ENCODE peak calls at places on chromosomes 13 and 19, in eight cellular contexts. One of them, this sample, is unnamed.

GRCh38 chr19:38107129-38107528 is 116.9 kb downstream of the DPF1 start:
- DNase-seq in lower leg skin: no peak
- DNase-seq in left ventricle myocardium inferior: no peak
- DNase-seq in HFF-Myc: no peak
- DNase-seq in hepatocyte: no peak
- DNase-seq in epithelial cell of esophagus: no peak
- DNase-seq in AG10803: no peak
- DNase-seq in esophagus squamous epithelium: no peak
- DNase-seq in this sample: no peak

GRCh38 chr13:78787189-78787588 is 128.2 kb upstream of the OBI1 start:
- DNase-seq in esophagus squamous epithelium: no peak
- DNase-seq in lower leg skin: no peak
- DNase-seq in epithelial cell of esophagus: no peak
- DNase-seq in left ventricle myocardium inferior: peak; percentile 14
- DNase-seq in hepatocyte: no peak
- DNase-seq in HFF-Myc: no peak
- DNase-seq in AG10803: no peak
- DNase-seq in this sample: peak; percentile 22

GRCh38 chr13:32811297-32811800 is 204.9 kb upstream of the KL start:
- DNase-seq in esophagus squamous epithelium: no peak
- DNase-seq in epithelial cell of esophagus: peak; percentile 67
- DNase-seq in lower leg skin: no peak
- DNase-seq in AG10803: peak; percentile 55
- DNase-seq in HFF-Myc: peak; percentile 51
- DNase-seq in left ventricle myocardium inferior: no peak
- DNase-seq in hepatocyte: peak; percentile 44
- DNase-seq in this sample: peak; percentile 41

GRCh38 chr19:43755256-43755801 is 567 bp upstream of the SMG9 start:
- DNase-seq in esophagus squamous epithelium: no peak
- DNase-seq in hepatocyte: peak; percentile 87
- DNase-seq in AG10803: peak; percentile 61
- DNase-seq in left ventricle myocardium inferior: peak; percentile 87
- DNase-seq in HFF-Myc: no peak
- DNase-seq in lower leg skin: peak; percentile 72
- DNase-seq in epithelial cell of esophagus: peak; percentile 69
- DNase-seq in this sample: peak; percentile 66

GRCh38 chr13:31951215-31951678 is 80.3 kb upstream of the FRY start:
- DNase-seq in AG10803: peak; percentile 74
- DNase-seq in left ventricle myocardium inferior: peak; percentile 65
- DNase-seq in hepatocyte: peak; percentile 57
- DNase-seq in esophagus squamous epithelium: peak; percentile 8
- DNase-seq in HFF-Myc: peak; percentile 29
- DNase-seq in epithelial cell of esophagus: peak; percentile 79
- DNase-seq in lower leg skin: peak; percentile 63
- DNase-seq in this sample: no peak

GRCh38 chr19:18023596-18024212 is 15.7 kb downstream of the ARRDC2 start:
- DNase-seq in hepatocyte: no peak
- DNase-seq in HFF-Myc: no peak
- DNase-seq in lower leg skin: peak; percentile 90
- DNase-seq in left ventricle myocardium inferior: peak; percentile 92
- DNase-seq in esophagus squamous epithelium: peak; percentile 45
- DNase-seq in AG10803: peak; percentile 39
- DNase-seq in epithelial cell of esophagus: no peak
- DNase-seq in this sample: peak; percentile 46

GRCh38 chr13:51282322-51282721 is 57.2 kb upstream of the SERPINE3 start:
- DNase-seq in hepatocyte: no peak
- DNase-seq in lower leg skin: no peak
- DNase-seq in left ventricle myocardium inferior: peak; percentile 57
- DNase-seq in AG10803: no peak
- DNase-seq in esophagus squamous epithelium: no peak
- DNase-seq in HFF-Myc: no peak
- DNase-seq in epithelial cell of esophagus: no peak
- DNase-seq in this sample: no peak

GRCh38 chr19:11091343-11092153 is 2.3 kb downstream of the LDLR start:
- DNase-seq in HFF-Myc: peak; percentile 82
- DNase-seq in hepatocyte: peak; percentile 79
- DNase-seq in epithelial cell of esophagus: peak; percentile 97
- DNase-seq in lower leg skin: peak; percentile 81
- DNase-seq in AG10803: peak; percentile 96
- DNase-seq in esophagus squamous epithelium: no peak
- DNase-seq in left ventricle myocardium inferior: no peak
- DNase-seq in this sample: peak; percentile 94

GRCh38 chr13:59970847-59971246 is 192.9 kb downstream of the DIAPH3 start:
- DNase-seq in lower leg skin: no peak
- DNase-seq in hepatocyte: no peak
- DNase-seq in left ventricle myocardium inferior: no peak
- DNase-seq in epithelial cell of esophagus: no peak
- DNase-seq in AG10803: no peak
- DNase-seq in HFF-Myc: no peak
- DNase-seq in esophagus squamous epithelium: no peak
- DNase-seq in this sample: no peak

GRCh38 chr13:38763446-38764381 is 76.8 kb downstream of the FREM2 start:
- DNase-seq in hepatocyte: peak; percentile 68
- DNase-seq in HFF-Myc: peak; percentile 10
- DNase-seq in left ventricle myocardium inferior: no peak
- DNase-seq in lower leg skin: no peak
- DNase-seq in esophagus squamous epithelium: no peak
- DNase-seq in epithelial cell of esophagus: peak; percentile 55
- DNase-seq in AG10803: peak; percentile 42
- DNase-seq in this sample: peak; percentile 43

GRCh38 chr13:94595006-94595942 is 678 bp downstream of the TGDS start:
- DNase-seq in lower leg skin: no peak
- DNase-seq in HFF-Myc: no peak
- DNase-seq in epithelial cell of esophagus: peak; percentile 34
- DNase-seq in left ventricle myocardium inferior: no peak
- DNase-seq in AG10803: peak; percentile 17
- DNase-seq in esophagus squamous epithelium: no peak
- DNase-seq in hepatocyte: peak; percentile 34
- DNase-seq in this sample: peak; percentile 7

GRCh38 chr13:55577082-55577846 is 1563.5 kb upstream of the PRR20A start:
- DNase-seq in AG10803: no peak
- DNase-seq in esophagus squamous epithelium: no peak
- DNase-seq in epithelial cell of esophagus: no peak
- DNase-seq in left ventricle myocardium inferior: no peak
- DNase-seq in lower leg skin: no peak
- DNase-seq in hepatocyte: no peak
- DNase-seq in HFF-Myc: no peak
- DNase-seq in this sample: no peak

GRCh38 chr19:10871711-10872550 is 578 bp downstream of the CARM1 start:
- DNase-seq in left ventricle myocardium inferior: peak; percentile 52
- DNase-seq in hepatocyte: peak; percentile 70
- DNase-seq in lower leg skin: peak; percentile 53
- DNase-seq in esophagus squamous epithelium: no peak
- DNase-seq in HFF-Myc: no peak
- DNase-seq in AG10803: no peak
- DNase-seq in epithelial cell of esophagus: peak; percentile 24
- DNase-seq in this sample: no peak

GRCh38 chr13:21436582-21436981 is 22.5 kb downstream of the ZDHHC20 start:
- DNase-seq in left ventricle myocardium inferior: no peak
- DNase-seq in esophagus squamous epithelium: no peak
- DNase-seq in lower leg skin: no peak
- DNase-seq in HFF-Myc: no peak
- DNase-seq in epithelial cell of esophagus: peak; percentile 16
- DNase-seq in hepatocyte: no peak
- DNase-seq in AG10803: no peak
- DNase-seq in this sample: no peak

GRCh38 chr13:21435231-21435630 is 23.9 kb downstream of the ZDHHC20 start:
- DNase-seq in left ventricle myocardium inferior: no peak
- DNase-seq in hepatocyte: no peak
- DNase-seq in esophagus squamous epithelium: no peak
- DNase-seq in epithelial cell of esophagus: no peak
- DNase-seq in HFF-Myc: no peak
- DNase-seq in lower leg skin: no peak
- DNase-seq in AG10803: no peak
- DNase-seq in this sample: no peak

GRCh38 chr13:21434588-21434987 is 24.5 kb downstream of the ZDHHC20 start:
- DNase-seq in esophagus squamous epithelium: no peak
- DNase-seq in epithelial cell of esophagus: peak; percentile 10
- DNase-seq in left ventricle myocardium inferior: no peak
- DNase-seq in hepatocyte: no peak
- DNase-seq in lower leg skin: no peak
- DNase-seq in AG10803: no peak
- DNase-seq in HFF-Myc: no peak
- DNase-seq in this sample: no peak

GRCh38 chr13:21435710-21436151 is 23.4 kb downstream of the ZDHHC20 start:
- DNase-seq in esophagus squamous epithelium: no peak
- DNase-seq in lower leg skin: peak; percentile 79
- DNase-seq in left ventricle myocardium inferior: peak; percentile 31
- DNase-seq in AG10803: peak; percentile 86
- DNase-seq in HFF-Myc: peak; percentile 35
- DNase-seq in epithelial cell of esophagus: peak; percentile 91
- DNase-seq in hepatocyte: peak; percentile 53
- DNase-seq in this sample: peak; percentile 78
- H3K4me3 ChIP-seq in esophagus squamous epithelium: no peak overlapping the region
- H3K4me3 ChIP-seq in lower leg skin: no peak overlapping the region
- H3K4me3 ChIP-seq in left ventricle myocardium inferior: peak overlapping the region; percentile 32
- H3K4me3 ChIP-seq in AG10803: peak overlapping the region; percentile 42
- H3K4me3 ChIP-seq in HFF-Myc: no peak overlapping the region
- H3K4me3 ChIP-seq in epithelial cell of esophagus: no peak overlapping the region
- H3K4me3 ChIP-seq in hepatocyte: no peak overlapping the region
- H3K4me3 ChIP-seq in this sample: no peak overlapping the region

GRCh38 chr19:1262687-1263123 is 6.4 kb upstream of the CIRBP start:
- DNase-seq in HFF-Myc: no peak
- DNase-seq in AG10803: no peak
- DNase-seq in esophagus squamous epithelium: no peak
- DNase-seq in epithelial cell of esophagus: no peak
- DNase-seq in left ventricle myocardium inferior: no peak
- DNase-seq in hepatocyte: no peak
- DNase-seq in lower leg skin: no peak
- DNase-seq in this sample: no peak
- H3K4me3 ChIP-seq in HFF-Myc: peak overlapping the region; percentile 70
- H3K4me3 ChIP-seq in AG10803: no peak overlapping the region
- H3K4me3 ChIP-seq in esophagus squamous epithelium: peak overlapping the region; percentile 71
- H3K4me3 ChIP-seq in epithelial cell of esophagus: peak overlapping the region; percentile 68
- H3K4me3 ChIP-seq in left ventricle myocardium inferior: peak overlapping the region; percentile 75
- H3K4me3 ChIP-seq in hepatocyte: no peak overlapping the region
- H3K4me3 ChIP-seq in lower leg skin: no peak overlapping the region
- H3K4me3 ChIP-seq in this sample: no peak overlapping the region

DNA sequence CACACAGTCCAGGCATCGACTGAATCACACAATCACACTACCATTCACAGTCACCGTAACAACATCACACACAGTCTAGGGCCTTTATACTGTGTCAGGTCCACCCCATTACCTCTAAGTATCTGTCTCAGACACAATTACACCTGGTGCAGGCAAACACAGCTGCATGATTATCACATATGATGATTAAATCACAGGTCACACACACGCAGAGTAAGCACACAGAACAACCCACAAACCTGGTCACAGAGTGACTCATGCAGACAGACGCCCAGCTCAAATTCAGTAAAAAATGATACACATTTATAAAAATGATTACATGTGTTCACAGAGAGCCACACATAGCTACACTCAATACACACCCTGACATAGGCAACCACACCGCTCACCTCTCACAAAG is 1.2 kb upstream of the ZSCAN22 start:
- DNase-seq in HFF-Myc: no peak
- DNase-seq in hepatocyte: no peak
- DNase-seq in epithelial cell of esophagus: peak; percentile 77
- DNase-seq in AG10803: no peak
- DNase-seq in esophagus squamous epithelium: no peak
- DNase-seq in left ventricle myocardium inferior: no peak
- DNase-seq in lower leg skin: no peak
- DNase-seq in this sample: no peak
- H3K4me3 ChIP-seq in HFF-Myc: peak overlapping the region; percentile 78
- H3K4me3 ChIP-seq in hepatocyte: no peak overlapping the region
- H3K4me3 ChIP-seq in epithelial cell of esophagus: peak overlapping the region; percentile 94
- H3K4me3 ChIP-seq in AG10803: peak overlapping the region; percentile 96
- H3K4me3 ChIP-seq in esophagus squamous epithelium: no peak overlapping the region
- H3K4me3 ChIP-seq in left ventricle myocardium inferior: peak overlapping the region; percentile 84
- H3K4me3 ChIP-seq in lower leg skin: no peak overlapping the region
- H3K4me3 ChIP-seq in this sample: peak overlapping the region; percentile 84

GRCh38 chr19:1018932-1019615 is 1.8 kb downstream of the TMEM259 start:
- DNase-seq in hepatocyte: no peak
- DNase-seq in HFF-Myc: no peak
- DNase-seq in epithelial cell of esophagus: no peak
- DNase-seq in AG10803: no peak
- DNase-seq in esophagus squamous epithelium: no peak
- DNase-seq in left ventricle myocardium inferior: peak; percentile 15
- DNase-seq in lower leg skin: no peak
- DNase-seq in this sample: no peak
- H3K4me3 ChIP-seq in hepatocyte: no peak overlapping the region
- H3K4me3 ChIP-seq in HFF-Myc: peak overlapping the region; percentile 95
- H3K4me3 ChIP-seq in epithelial cell of esophagus: peak overlapping the region; percentile 94
- H3K4me3 ChIP-seq in AG10803: peak overlapping the region; percentile 92
- H3K4me3 ChIP-seq in esophagus squamous epithelium: peak overlapping the region; percentile 93
- H3K4me3 ChIP-seq in left ventricle myocardium inferior: peak overlapping the region; percentile 89
- H3K4me3 ChIP-seq in lower leg skin: no peak overlapping the region
- H3K4me3 ChIP-seq in this sample: peak overlapping the region; percentile 95

DNA sequence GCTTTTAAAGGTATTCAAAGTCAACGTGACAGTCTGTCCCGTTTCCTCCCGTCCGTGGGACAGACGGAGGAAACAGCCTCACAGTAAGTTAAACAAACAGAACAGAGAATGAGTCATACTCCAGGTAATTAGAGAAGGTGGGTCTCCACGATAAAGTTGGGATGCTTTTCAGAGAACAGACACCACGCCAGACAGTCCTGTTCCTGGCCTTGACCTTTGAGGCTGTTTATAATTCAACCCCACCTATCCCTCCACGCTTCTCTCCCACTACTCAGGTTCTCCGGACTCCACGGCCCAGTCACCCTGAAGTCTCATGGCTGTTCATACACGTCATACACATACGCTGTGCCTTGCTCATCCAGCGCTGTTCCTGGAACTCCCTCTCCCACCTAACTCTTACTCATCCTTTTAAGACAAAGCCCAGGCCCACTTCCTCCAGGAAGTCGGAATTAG is 42.5 kb downstream of the ARHGEF18 start:
- DNase-seq in HFF-Myc: no peak
- DNase-seq in hepatocyte: peak; percentile 77
- DNase-seq in esophagus squamous epithelium: no peak
- DNase-seq in left ventricle myocardium inferior: no peak
- DNase-seq in epithelial cell of esophagus: peak; percentile 99
- DNase-seq in lower leg skin: no peak
- DNase-seq in AG10803: no peak
- DNase-seq in this sample: peak; percentile 82
- H3K4me3 ChIP-seq in HFF-Myc: no peak overlapping the region
- H3K4me3 ChIP-seq in hepatocyte: no peak overlapping the region
- H3K4me3 ChIP-seq in esophagus squamous epithelium: no peak overlapping the region
- H3K4me3 ChIP-seq in left ventricle myocardium inferior: no peak overlapping the region
- H3K4me3 ChIP-seq in epithelial cell of esophagus: peak overlapping the region; percentile 21
- H3K4me3 ChIP-seq in lower leg skin: no peak overlapping the region
- H3K4me3 ChIP-seq in AG10803: no peak overlapping the region
- H3K4me3 ChIP-seq in this sample: no peak overlapping the region

GRCh38 chr13:71378992-71379905 is 487.8 kb downstream of the DACH1 start:
- DNase-seq in HFF-Myc: no peak
- DNase-seq in left ventricle myocardium inferior: no peak
- DNase-seq in hepatocyte: no peak
- DNase-seq in AG10803: no peak
- DNase-seq in esophagus squamous epithelium: no peak
- DNase-seq in lower leg skin: no peak
- DNase-seq in epithelial cell of esophagus: peak; percentile 54
- DNase-seq in this sample: peak; percentile 31
- H3K4me3 ChIP-seq in HFF-Myc: no peak overlapping the region
- H3K4me3 ChIP-seq in left ventricle myocardium inferior: peak overlapping the region; percentile 51
- H3K4me3 ChIP-seq in hepatocyte: no peak overlapping the region
- H3K4me3 ChIP-seq in AG10803: no peak overlapping the region
- H3K4me3 ChIP-seq in esophagus squamous epithelium: peak overlapping the region; percentile 13
- H3K4me3 ChIP-seq in lower leg skin: no peak overlapping the region
- H3K4me3 ChIP-seq in epithelial cell of esophagus: no peak overlapping the region
- H3K4me3 ChIP-seq in this sample: no peak overlapping the region